ENCODE peak calls at places on chromosomes 1 and 21, in five cellular contexts. V is aorta; U is PC-3; T is CD4-positive, CD25-positive, alpha-beta regulatory T cell; W is HCT116. E is an unnamed sample.
A peak's percentile ranks its signal among the peaks of the same experiment; 100 is the strongest.

GRCh38 chr1:91751281-91751680 is 134.7 kb downstream of the TGFBR3 start:
- DNase-seq in V (no peak), U (no peak), T (no peak), W (no peak), E (no peak)

GRCh38 chr1:204448321-204448964 is 36.8 kb upstream of the PPP1R15B start:
- DNase-seq in V (peak; percentile 26), U (peak; percentile 98), T (no peak), W (peak; percentile 42), E (no peak)

GRCh38 chr1:159817276-159818041 is 9.2 kb upstream of the SLAMF8 start:
- DNase-seq in V (no peak), U (peak; percentile 98), T (no peak), W (no peak), E (no peak)

GRCh38 chr1:39671433-39671792 is 494 bp downstream of the NT5C1A start:
- DNase-seq in V (peak; percentile 85), U (no peak), T (no peak), W (no peak), E (no peak)

GRCh38 chr21:44960141-44961092 is 20.6 kb downstream of the SLX9 start:
- DNase-seq in V (peak; percentile 71), U (no peak), T (no peak), W (no peak), E (no peak)

GRCh38 chr1:10653370-10654125 is 142.9 kb downstream of the CASZ1 start:
- DNase-seq in V (no peak), U (no peak), T (no peak), W (no peak), E (no peak)

GRCh38 chr1:23577056-23577985 is 18.0 kb upstream of the ID3 start:
- DNase-seq in V (no peak), U (peak; percentile 65), T (peak; percentile 81), W (no peak), E (no peak)

GRCh38 chr1:19015476-19015875 is 59.0 kb upstream of the IFFO2 start:
- DNase-seq in V (no peak), U (no peak), T (no peak), W (no peak), E (no peak)

DNA sequence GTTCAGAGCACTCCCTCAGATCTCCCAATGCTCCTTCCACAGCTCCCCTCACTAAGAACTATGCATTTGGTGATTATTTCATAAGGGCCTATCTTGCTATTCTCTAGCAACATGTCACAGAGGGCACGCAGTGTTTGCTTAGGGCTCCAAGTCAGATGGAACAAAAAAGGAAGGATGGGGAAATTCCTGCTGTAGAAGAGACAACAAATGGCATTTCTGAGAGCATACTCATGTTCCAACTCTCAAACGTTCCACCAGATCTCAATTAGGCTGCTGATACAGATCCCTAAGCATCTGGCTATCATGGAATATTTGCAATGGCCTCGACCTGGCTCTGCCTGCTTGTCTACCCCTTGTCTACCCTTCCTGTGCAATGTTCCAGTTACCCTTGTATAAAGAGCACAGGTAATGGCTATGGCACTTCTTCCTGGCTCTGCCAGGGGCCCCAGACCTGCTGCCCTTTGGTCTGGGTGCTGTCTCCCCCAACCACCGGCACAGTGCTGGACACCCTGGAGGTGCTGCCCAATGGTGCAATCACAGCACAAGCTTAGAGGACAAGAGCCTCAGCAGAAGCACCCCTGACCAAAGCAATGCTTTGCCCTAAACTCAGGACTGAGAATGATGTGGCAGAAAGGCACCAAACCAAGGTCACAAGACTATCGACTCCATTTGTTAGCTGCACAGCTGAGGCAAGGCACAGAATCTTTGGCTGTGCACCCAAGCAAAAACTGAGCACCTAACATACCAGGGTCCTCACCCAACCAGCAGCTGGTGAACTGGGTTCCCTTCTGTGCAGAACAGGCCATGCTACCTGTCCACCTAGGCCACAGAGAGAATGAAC is 3.6 kb downstream of the PARP1 start:
- DNase-seq in V (no peak), U (peak; percentile 18), T (no peak), W (no peak), E (no peak)
- H3K4me3 ChIP-seq in V (no peak overlapping the region), U (no peak overlapping the region), T (peak overlapping the region; percentile 99), W (no peak overlapping the region), E (no peak overlapping the region)

GRCh38 chr1:201192478-201192804 is 1.8 kb downstream of the IGFN1 start:
- DNase-seq in V (no peak), U (no peak), T (no peak), W (no peak), E (no peak)

GRCh38 chr1:201191723-201192477 is 1.3 kb downstream of the IGFN1 start:
- DNase-seq in V (no peak), U (peak; percentile 99), T (no peak), W (peak; percentile 32), E (no peak)

GRCh38 chr1:201189085-201189484 is 1.5 kb upstream of the IGFN1 start:
- DNase-seq in V (no peak), U (no peak), T (no peak), W (no peak), E (no peak)

GRCh38 chr1:201190005-201190404 is 619 bp upstream of the IGFN1 start:
- DNase-seq in V (no peak), U (no peak), T (no peak), W (no peak), E (no peak)

DNA sequence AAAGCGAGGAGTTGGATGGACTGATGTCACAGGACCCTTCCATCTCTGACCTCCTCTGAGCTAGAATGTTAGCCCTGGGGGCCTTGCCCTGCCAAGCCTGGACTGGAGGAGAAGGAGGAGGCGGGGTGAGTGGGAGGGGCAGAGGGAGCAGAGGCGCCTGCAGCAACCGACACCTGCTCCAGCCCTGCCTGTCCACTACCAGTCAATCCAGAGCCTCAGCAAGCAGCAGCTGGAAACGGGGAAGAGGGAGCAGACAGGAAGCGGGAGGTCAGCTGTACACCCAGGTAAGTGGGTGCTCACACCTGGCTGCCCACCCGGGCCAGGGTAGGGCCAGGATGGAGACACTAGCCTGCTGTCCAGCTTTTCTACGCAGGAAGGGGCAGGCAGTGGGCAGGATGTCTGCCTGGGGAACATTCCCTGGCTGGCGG is at the start of gene IGFN1:
- DNase-seq in V (no peak), U (no peak), T (no peak), W (no peak), E (no peak)
- H3K27ac ChIP-seq in V (no peak within 1 kb of the TSS), U (peak within 1 kb of the TSS; percentile 1), T (no peak within 1 kb of the TSS), W (no peak within 1 kb of the TSS), E (no peak within 1 kb of the TSS)

GRCh38 chr21:33299181-33299752 is 25.5 kb upstream of the IFNAR1 start:
- DNase-seq in V (no peak), U (peak; percentile 57), T (peak; percentile 88), W (no peak), E (no peak)
- H3K4me1 ChIP-seq in V (no peaks in the 10 kb centered on the region), U (peaks cover 21% of the 10 kb centered on the region), T (peaks cover 32% of the 10 kb centered on the region), W (no peaks in the 10 kb centered on the region), E (no peaks in the 10 kb centered on the region)

GRCh38 chr1:43246466-43247213 is 23.1 kb upstream of the TMEM125 start:
- DNase-seq in V (no peak), U (no peak), T (no peak), W (no peak), E (no peak)
- H3K4me3 ChIP-seq in V (no peak overlapping the region), U (no peak overlapping the region), T (no peak overlapping the region), W (no peak overlapping the region), E (no peak overlapping the region)

DNA sequence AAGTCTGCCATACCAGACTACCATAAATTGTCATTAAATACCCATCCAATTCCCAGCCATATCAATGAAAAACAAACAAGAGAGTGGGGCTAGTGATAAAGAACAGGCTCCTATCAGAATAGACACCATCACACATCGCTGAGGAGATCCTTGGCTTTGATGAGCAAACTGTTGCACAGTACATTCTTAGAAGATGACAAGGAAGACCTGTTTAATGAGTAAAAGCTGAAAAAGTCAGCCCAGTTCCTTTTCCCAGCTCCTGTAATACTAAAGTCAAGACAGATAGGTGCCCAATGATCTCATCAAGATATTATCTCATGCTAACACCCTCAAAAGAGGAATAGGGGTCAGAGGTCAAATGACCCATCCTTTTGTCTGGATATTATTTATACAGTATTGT is 164.5 kb upstream of the COA6 start:
- DNase-seq in V (no peak), U (peak; percentile 61), T (no peak), W (no peak), E (no peak)
- H3K27ac ChIP-seq in V (no peak overlapping the region), U (no peak overlapping the region), T (no peak overlapping the region), W (no peak overlapping the region), E (no peak overlapping the region)

GRCh38 chr21:36159356-36159921 is 2.8 kb downstream of the DOP1B start:
- DNase-seq in V (no peak), U (no peak), T (no peak), W (no peak), E (no peak)
- H3K4me1 ChIP-seq in V (no peaks in the 10 kb centered on the region), U (peaks cover 21% of the 10 kb centered on the region), T (peaks cover 22% of the 10 kb centered on the region), W (peaks cover 16% of the 10 kb centered on the region), E (peaks cover 3% of the 10 kb centered on the region)

DNA sequence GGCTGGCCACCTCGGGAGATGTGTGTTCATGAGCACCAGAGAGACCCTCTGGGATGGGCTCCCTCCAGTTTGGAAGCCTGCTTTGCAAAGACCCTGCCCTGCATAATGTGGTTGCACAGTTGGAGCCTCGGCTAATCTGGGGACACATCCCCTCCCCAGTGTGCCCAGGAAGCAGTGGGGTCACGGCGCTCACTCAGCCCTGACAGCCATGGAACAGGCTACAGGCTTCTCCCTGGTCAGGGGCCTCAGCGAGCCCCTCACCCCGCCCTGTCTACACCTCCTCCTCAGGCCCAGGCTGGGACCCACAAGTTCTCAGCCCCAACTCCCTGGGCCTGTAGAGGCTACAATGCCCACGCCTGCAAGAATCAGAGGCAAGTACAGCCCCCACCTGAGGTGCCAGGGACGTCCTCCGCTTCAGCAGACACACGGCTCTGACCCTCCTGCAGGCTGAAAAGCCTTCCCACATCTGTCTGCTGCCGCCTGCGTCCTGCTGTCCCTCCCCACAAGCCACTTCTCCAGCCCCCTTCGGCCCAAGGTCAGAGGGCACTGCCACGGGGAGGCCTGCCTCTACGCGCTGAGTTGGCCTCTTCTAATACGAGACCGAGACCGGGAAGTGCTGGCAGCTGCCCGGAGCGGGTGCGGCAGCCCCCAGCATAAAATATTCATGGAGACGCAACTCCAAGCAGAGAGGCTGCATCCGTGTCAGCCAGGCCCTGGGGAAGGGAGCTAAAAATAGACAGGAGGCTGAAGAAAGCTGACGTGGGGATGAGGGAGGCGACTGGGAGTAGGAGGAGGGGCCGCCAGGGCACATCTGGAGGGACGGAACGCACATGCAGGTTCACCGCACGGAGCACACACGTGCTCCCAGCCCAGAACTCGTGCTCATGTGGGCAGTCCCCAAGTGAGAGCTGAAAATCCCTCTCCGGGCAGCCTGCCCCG is 15.2 kb upstream of the GPR153 start:
- DNase-seq in V (no peak), U (no peak), T (no peak), W (no peak), E (no peak)
- H3K4me3 ChIP-seq in V (no peak overlapping the region), U (no peak overlapping the region), T (no peak overlapping the region), W (no peak overlapping the region), E (no peak overlapping the region)

DNA sequence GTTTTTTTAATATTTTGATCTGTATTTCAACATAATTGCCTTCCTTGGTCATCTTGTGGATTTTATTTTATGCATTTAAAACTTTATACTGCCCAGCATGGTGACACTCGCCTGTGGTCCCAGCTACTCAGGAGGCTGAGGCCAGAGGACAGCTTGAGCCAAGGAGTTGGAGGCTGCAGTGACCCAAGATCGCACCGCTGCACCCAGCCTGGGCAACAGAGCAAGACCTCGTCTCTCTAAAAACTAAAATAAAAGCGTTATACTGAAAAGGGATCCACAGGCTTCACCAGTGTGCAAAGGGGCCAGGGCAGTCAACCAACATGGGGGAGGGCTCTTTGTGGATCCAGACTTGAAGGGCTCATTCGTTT is 1.4 kb downstream of the NID1 start:
- DNase-seq in V (no peak), U (no peak), T (no peak), W (no peak), E (no peak)
- H3K27ac ChIP-seq in V (peak overlapping the region; percentile 49), U (no peak overlapping the region), T (no peak overlapping the region), W (no peak overlapping the region), E (no peak overlapping the region)

GRCh38 chr1:30882678-30883388 is 25.7 kb downstream of the SDC3 start:
- DNase-seq in V (no peak), U (no peak), T (no peak), W (no peak), E (no peak)
- H3K4me1 ChIP-seq in V (no peaks in the 10 kb centered on the region), U (peaks cover 11% of the 10 kb centered on the region), T (no peaks in the 10 kb centered on the region), W (no peaks in the 10 kb centered on the region), E (peaks cover 11% of the 10 kb centered on the region)